ENCODE peak calls at places on chromosome 4, in seven cellular contexts. One of them, this sample, is unnamed.

GRCh38 chr4:48271626-48272025 is 2.0 kb upstream of the TEC start:
- DNase-seq in A549: no peak
- DNase-seq in cardiac fibroblast: no peak
- DNase-seq in astrocyte of the spinal cord: no peak
- DNase-seq in Calu3: no peak
- DNase-seq in pancreas: no peak
- DNase-seq in mesothelial cell of epicardium: no peak
- DNase-seq in this sample: no peak

GRCh38 chr4:90190510-90190909 is 63.3 kb downstream of the CCSER1 start:
- DNase-seq in A549: no peak
- DNase-seq in cardiac fibroblast: no peak
- DNase-seq in astrocyte of the spinal cord: no peak
- DNase-seq in Calu3: no peak
- DNase-seq in pancreas: no peak
- DNase-seq in mesothelial cell of epicardium: no peak
- DNase-seq in this sample: no peak

GRCh38 chr4:766559-767283 is 59.2 kb downstream of the CPLX1 start:
- DNase-seq in A549: no peak
- DNase-seq in cardiac fibroblast: no peak
- DNase-seq in astrocyte of the spinal cord: no peak
- DNase-seq in Calu3: no peak
- DNase-seq in pancreas: peak
- DNase-seq in mesothelial cell of epicardium: no peak
- DNase-seq in this sample: no peak

GRCh38 chr4:8035371-8035780 is 95.7 kb upstream of the AFAP1 start:
- DNase-seq in A549: no peak
- DNase-seq in cardiac fibroblast: peak
- DNase-seq in astrocyte of the spinal cord: peak
- DNase-seq in Calu3: no peak
- DNase-seq in pancreas: no peak
- DNase-seq in mesothelial cell of epicardium: no peak
- DNase-seq in this sample: no peak

GRCh38 chr4:14726441-14727405 is 275.6 kb upstream of the CPEB2 start:
- DNase-seq in A549: peak
- DNase-seq in cardiac fibroblast: peak
- DNase-seq in astrocyte of the spinal cord: peak
- DNase-seq in Calu3: peak
- DNase-seq in pancreas: no peak
- DNase-seq in mesothelial cell of epicardium: no peak
- DNase-seq in this sample: no peak

GRCh38 chr4:2929469-2929868 is 33.7 kb downstream of the NOP14 start:
- DNase-seq in A549: no peak
- DNase-seq in cardiac fibroblast: no peak
- DNase-seq in astrocyte of the spinal cord: no peak
- DNase-seq in Calu3: no peak
- DNase-seq in pancreas: peak
- DNase-seq in mesothelial cell of epicardium: no peak
- DNase-seq in this sample: no peak

GRCh38 chr4:53118676-53119075 is 247.2 kb downstream of the SCFD2 start:
- DNase-seq in A549: no peak
- DNase-seq in cardiac fibroblast: no peak
- DNase-seq in astrocyte of the spinal cord: no peak
- DNase-seq in Calu3: no peak
- DNase-seq in pancreas: no peak
- DNase-seq in mesothelial cell of epicardium: no peak
- DNase-seq in this sample: no peak

GRCh38 chr4:167049257-167049656 is 185.0 kb downstream of the SPOCK3 start:
- DNase-seq in A549: no peak
- DNase-seq in cardiac fibroblast: no peak
- DNase-seq in astrocyte of the spinal cord: no peak
- DNase-seq in Calu3: no peak
- DNase-seq in pancreas: no peak
- DNase-seq in mesothelial cell of epicardium: no peak
- DNase-seq in this sample: no peak

GRCh38 chr4:108762559-108763225 is at the start of gene ETNPPL:
- DNase-seq in A549: peak
- DNase-seq in cardiac fibroblast: no peak
- DNase-seq in astrocyte of the spinal cord: no peak
- DNase-seq in Calu3: peak
- DNase-seq in pancreas: peak
- DNase-seq in mesothelial cell of epicardium: peak
- DNase-seq in this sample: peak

GRCh38 chr4:177229331-177229730 is 80.3 kb upstream of the NEIL3 start:
- DNase-seq in A549: no peak
- DNase-seq in cardiac fibroblast: peak
- DNase-seq in astrocyte of the spinal cord: peak
- DNase-seq in Calu3: no peak
- DNase-seq in pancreas: no peak
- DNase-seq in mesothelial cell of epicardium: no peak
- DNase-seq in this sample: no peak

GRCh38 chr4:184475096-184475461 is 729 bp upstream of the IRF2 start:
- DNase-seq in A549: peak
- DNase-seq in cardiac fibroblast: peak
- DNase-seq in astrocyte of the spinal cord: no peak
- DNase-seq in Calu3: peak
- DNase-seq in pancreas: no peak
- DNase-seq in mesothelial cell of epicardium: peak
- DNase-seq in this sample: peak

GRCh38 chr4:4289575-4289929 is 402 bp downstream of the LYAR start:
- DNase-seq in A549: no peak
- DNase-seq in cardiac fibroblast: no peak
- DNase-seq in astrocyte of the spinal cord: no peak
- DNase-seq in Calu3: peak
- DNase-seq in pancreas: no peak
- DNase-seq in mesothelial cell of epicardium: no peak
- DNase-seq in this sample: no peak

GRCh38 chr4:158914178-158914577 is 145.4 kb downstream of the FNIP2 start:
- DNase-seq in A549: peak
- DNase-seq in cardiac fibroblast: peak
- DNase-seq in astrocyte of the spinal cord: peak
- DNase-seq in Calu3: no peak
- DNase-seq in pancreas: no peak
- DNase-seq in mesothelial cell of epicardium: no peak
- DNase-seq in this sample: no peak

GRCh38 chr4:184826315-184827266 is 823 bp upstream of the ACSL1 start:
- DNase-seq in A549: no peak
- DNase-seq in cardiac fibroblast: peak
- DNase-seq in astrocyte of the spinal cord: no peak
- DNase-seq in Calu3: no peak
- DNase-seq in pancreas: no peak
- DNase-seq in mesothelial cell of epicardium: peak
- DNase-seq in this sample: no peak

GRCh38 chr4:6938237-6938636 is 28.6 kb downstream of the TBC1D14 start:
- DNase-seq in A549: no peak
- DNase-seq in cardiac fibroblast: no peak
- DNase-seq in astrocyte of the spinal cord: no peak
- DNase-seq in Calu3: no peak
- DNase-seq in pancreas: peak
- DNase-seq in mesothelial cell of epicardium: no peak
- DNase-seq in this sample: peak

GRCh38 chr4:106320235-106320634 is 3.9 kb downstream of the AIMP1 start:
- DNase-seq in A549: no peak
- DNase-seq in cardiac fibroblast: no peak
- DNase-seq in astrocyte of the spinal cord: no peak
- DNase-seq in Calu3: no peak
- DNase-seq in pancreas: no peak
- DNase-seq in mesothelial cell of epicardium: no peak
- DNase-seq in this sample: no peak

GRCh38 chr4:173046818-173047217 is 121.8 kb upstream of the GALNT7 start:
- DNase-seq in A549: no peak
- DNase-seq in cardiac fibroblast: no peak
- DNase-seq in astrocyte of the spinal cord: no peak
- DNase-seq in Calu3: no peak
- DNase-seq in pancreas: no peak
- DNase-seq in mesothelial cell of epicardium: no peak
- DNase-seq in this sample: no peak

GRCh38 chr4:5206391-5206790 is 155.1 kb downstream of the STK32B start:
- DNase-seq in A549: peak
- DNase-seq in cardiac fibroblast: peak
- DNase-seq in astrocyte of the spinal cord: peak
- DNase-seq in Calu3: no peak
- DNase-seq in pancreas: no peak
- DNase-seq in mesothelial cell of epicardium: no peak
- DNase-seq in this sample: no peak

GRCh38 chr4:48138936-48139335 is 4.9 kb upstream of the TXK start:
- DNase-seq in A549: no peak
- DNase-seq in cardiac fibroblast: no peak
- DNase-seq in astrocyte of the spinal cord: no peak
- DNase-seq in Calu3: no peak
- DNase-seq in pancreas: no peak
- DNase-seq in mesothelial cell of epicardium: no peak
- DNase-seq in this sample: no peak

GRCh38 chr4:173275150-173275549 is 59.0 kb downstream of the HMGB2 start:
- DNase-seq in A549: no peak
- DNase-seq in cardiac fibroblast: no peak
- DNase-seq in astrocyte of the spinal cord: no peak
- DNase-seq in Calu3: no peak
- DNase-seq in pancreas: no peak
- DNase-seq in mesothelial cell of epicardium: no peak
- DNase-seq in this sample: no peak

GRCh38 chr4:125096662-125097061 is 218.1 kb upstream of the FAT4 start:
- DNase-seq in A549: no peak
- DNase-seq in cardiac fibroblast: no peak
- DNase-seq in astrocyte of the spinal cord: no peak
- DNase-seq in Calu3: no peak
- DNase-seq in pancreas: no peak
- DNase-seq in mesothelial cell of epicardium: no peak
- DNase-seq in this sample: no peak

GRCh38 chr4:78939667-78940008 is 400 bp upstream of the PAQR3 start:
- DNase-seq in A549: no peak
- DNase-seq in cardiac fibroblast: no peak
- DNase-seq in astrocyte of the spinal cord: no peak
- DNase-seq in Calu3: no peak
- DNase-seq in pancreas: no peak
- DNase-seq in mesothelial cell of epicardium: no peak
- DNase-seq in this sample: no peak

GRCh38 chr4:152293527-152293926 is 242.4 kb downstream of the FBXW7 start:
- DNase-seq in A549: no peak
- DNase-seq in cardiac fibroblast: no peak
- DNase-seq in astrocyte of the spinal cord: no peak
- DNase-seq in Calu3: no peak
- DNase-seq in pancreas: no peak
- DNase-seq in mesothelial cell of epicardium: no peak
- DNase-seq in this sample: no peak

GRCh38 chr4:152290522-152290921 is 245.4 kb downstream of the FBXW7 start:
- DNase-seq in A549: no peak
- DNase-seq in cardiac fibroblast: no peak
- DNase-seq in astrocyte of the spinal cord: no peak
- DNase-seq in Calu3: no peak
- DNase-seq in pancreas: no peak
- DNase-seq in mesothelial cell of epicardium: no peak
- DNase-seq in this sample: no peak

GRCh38 chr4:152294331-152294730 is 241.6 kb downstream of the FBXW7 start:
- DNase-seq in A549: no peak
- DNase-seq in cardiac fibroblast: no peak
- DNase-seq in astrocyte of the spinal cord: no peak
- DNase-seq in Calu3: no peak
- DNase-seq in pancreas: no peak
- DNase-seq in mesothelial cell of epicardium: no peak
- DNase-seq in this sample: no peak

GRCh38 chr4:152289963-152290362 is 245.9 kb downstream of the FBXW7 start:
- DNase-seq in A549: no peak
- DNase-seq in cardiac fibroblast: peak
- DNase-seq in astrocyte of the spinal cord: no peak
- DNase-seq in Calu3: no peak
- DNase-seq in pancreas: no peak
- DNase-seq in mesothelial cell of epicardium: no peak
- DNase-seq in this sample: no peak
- TF ChIP-seq CTCF in A549: no peak
- TF ChIP-seq CTCF in cardiac fibroblast: no peak
- TF ChIP-seq CTCF in astrocyte of the spinal cord: no peak
- TF ChIP-seq CTCF in Calu3: no peak
- TF ChIP-seq CTCF in pancreas: no peak
- TF ChIP-seq CTCF in mesothelial cell of epicardium: no peak
- TF ChIP-seq CTCF in this sample: no peak

GRCh38 chr4:162865102-162865501 is 301.6 kb downstream of the NAF1 start:
- DNase-seq in A549: peak
- DNase-seq in cardiac fibroblast: no peak
- DNase-seq in astrocyte of the spinal cord: no peak
- DNase-seq in Calu3: no peak
- DNase-seq in pancreas: no peak
- DNase-seq in mesothelial cell of epicardium: no peak
- DNase-seq in this sample: no peak
- TF ChIP-seq CTCF in A549: no peak
- TF ChIP-seq CTCF in cardiac fibroblast: no peak
- TF ChIP-seq CTCF in astrocyte of the spinal cord: no peak
- TF ChIP-seq CTCF in Calu3: no peak
- TF ChIP-seq CTCF in pancreas: no peak
- TF ChIP-seq CTCF in mesothelial cell of epicardium: no peak
- TF ChIP-seq CTCF in this sample: no peak

DNA sequence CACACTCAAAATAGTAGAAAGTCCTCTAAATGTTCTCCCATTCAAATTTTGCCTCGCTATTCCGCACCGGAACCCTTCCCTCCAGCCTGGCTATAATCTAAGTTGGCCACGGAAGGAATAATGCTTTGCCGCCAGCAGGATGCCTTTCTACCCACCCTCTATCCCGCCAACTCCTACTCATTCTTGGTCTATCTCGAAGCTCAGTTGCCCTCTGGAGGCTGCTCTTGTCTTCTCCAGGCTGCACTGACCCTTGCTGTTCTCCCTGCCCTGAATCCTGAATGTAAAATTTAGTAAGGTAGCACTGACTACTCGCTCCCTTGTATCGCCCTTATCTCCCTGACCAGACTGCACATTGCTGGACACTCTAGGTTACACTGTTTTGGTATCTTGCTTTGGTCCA is 212.4 kb downstream of the MGST2 start:
- DNase-seq in A549: no peak
- DNase-seq in cardiac fibroblast: no peak
- DNase-seq in astrocyte of the spinal cord: no peak
- DNase-seq in Calu3: no peak
- DNase-seq in pancreas: no peak
- DNase-seq in mesothelial cell of epicardium: no peak
- DNase-seq in this sample: no peak
- TF ChIP-seq CTCF in A549: no peak
- TF ChIP-seq CTCF in cardiac fibroblast: no peak
- TF ChIP-seq CTCF in astrocyte of the spinal cord: no peak
- TF ChIP-seq CTCF in Calu3: no peak
- TF ChIP-seq CTCF in pancreas: no peak
- TF ChIP-seq CTCF in mesothelial cell of epicardium: no peak
- TF ChIP-seq CTCF in this sample: no peak

GRCh38 chr4:147954850-147955249 is 223.0 kb downstream of the ARHGAP10 start:
- DNase-seq in A549: no peak
- DNase-seq in cardiac fibroblast: no peak
- DNase-seq in astrocyte of the spinal cord: no peak
- DNase-seq in Calu3: no peak
- DNase-seq in pancreas: no peak
- DNase-seq in mesothelial cell of epicardium: no peak
- DNase-seq in this sample: no peak

GRCh38 chr4:147958459-147959065 is 226.7 kb downstream of the ARHGAP10 start:
- DNase-seq in A549: no peak
- DNase-seq in cardiac fibroblast: no peak
- DNase-seq in astrocyte of the spinal cord: no peak
- DNase-seq in Calu3: no peak
- DNase-seq in pancreas: no peak
- DNase-seq in mesothelial cell of epicardium: no peak
- DNase-seq in this sample: no peak

GRCh38 chr4:147955827-147956565 is 224.1 kb downstream of the ARHGAP10 start:
- DNase-seq in A549: no peak
- DNase-seq in cardiac fibroblast: peak
- DNase-seq in astrocyte of the spinal cord: no peak
- DNase-seq in Calu3: no peak
- DNase-seq in pancreas: no peak
- DNase-seq in mesothelial cell of epicardium: no peak
- DNase-seq in this sample: no peak

GRCh38 chr4:147958057-147958456 is 226.2 kb downstream of the ARHGAP10 start:
- DNase-seq in A549: no peak
- DNase-seq in cardiac fibroblast: peak
- DNase-seq in astrocyte of the spinal cord: no peak
- DNase-seq in Calu3: no peak
- DNase-seq in pancreas: no peak
- DNase-seq in mesothelial cell of epicardium: no peak
- DNase-seq in this sample: no peak

GRCh38 chr4:147957446-147957845 is 225.6 kb downstream of the ARHGAP10 start:
- DNase-seq in A549: no peak
- DNase-seq in cardiac fibroblast: no peak
- DNase-seq in astrocyte of the spinal cord: no peak
- DNase-seq in Calu3: no peak
- DNase-seq in pancreas: no peak
- DNase-seq in mesothelial cell of epicardium: no peak
- DNase-seq in this sample: no peak
- TF ChIP-seq CTCF in A549: no peak
- TF ChIP-seq CTCF in cardiac fibroblast: no peak
- TF ChIP-seq CTCF in astrocyte of the spinal cord: no peak
- TF ChIP-seq CTCF in Calu3: no peak
- TF ChIP-seq CTCF in pancreas: no peak
- TF ChIP-seq CTCF in mesothelial cell of epicardium: no peak
- TF ChIP-seq CTCF in this sample: no peak

This sample was measured in adrenal gland.